ENCODE peak calls at places on chromosomes 3 and 15, in five cellular contexts. M is A549, W is hypothalamus, V is NCI-H524, T is Ammon's horn. U is an unnamed sample.

GRCh38 chr15:80093854-80094418 is 34.5 kb downstream of the ZFAND6 start:
- DNase-seq in M (no peak), W (no peak), V (peak), T (no peak), U (peak)

GRCh38 chr3:140595295-140595694 is 82.6 kb upstream of the TRIM42 start:
- DNase-seq in M (no peak), W (no peak), V (no peak), T (no peak), U (no peak)

GRCh38 chr3:43995078-43995928 is 246.4 kb upstream of the TOPAZ1 start:
- DNase-seq in M (no peak), W (no peak), V (peak), T (peak), U (no peak)

GRCh38 chr3:66363133-66363532 is 137.7 kb downstream of the LRIG1 start:
- DNase-seq in M (no peak), W (no peak), V (no peak), T (no peak), U (no peak)

GRCh38 chr3:183825380-183826161 is at the start of gene MAP6D1:
- DNase-seq in M (peak), W (peak), V (peak), T (peak), U (peak)

GRCh38 chr3:143975549-143976152 is 4.0 kb downstream of the DIPK2A start:
- DNase-seq in M (peak), W (no peak), V (no peak), T (peak), U (peak)

GRCh38 chr15:75930866-75931265 is 27.2 kb downstream of the FBXO22 start:
- DNase-seq in M (no peak), W (no peak), V (no peak), T (no peak), U (no peak)

GRCh38 chr3:55637906-55638635 is 151.0 kb upstream of the WNT5A start:
- DNase-seq in M (no peak), W (no peak), V (no peak), T (no peak), U (no peak)

GRCh38 chr15:61511089-61511488 is 282.0 kb upstream of the RORA start:
- DNase-seq in M (no peak), W (no peak), V (no peak), T (no peak), U (no peak)

U was measured in G401.